ENCODE peak calls at places on chromosomes 1 and 21, in seven cellular contexts. A is A549, B is IMR-90, X is K562, U is HCT116, J is HepG2, M is H1. O is an unnamed sample.

GRCh38 chr1:178931843-178932551 is 61.1 kb upstream of the ANGPTL1 start:
- DNase-seq in M (no peak), A (no peak), B (peak), X (no peak), J (no peak), U (no peak), O (no peak)

GRCh38 chr1:173134029-173134428 is 73.1 kb downstream of the TNFSF4 start:
- DNase-seq in M (no peak), B (peak), A (no peak), J (no peak), X (no peak), U (no peak), O (no peak)

GRCh38 chr21:46411691-46412090 is 47.0 kb upstream of the DIP2A start:
- DNase-seq in X (no peak), B (no peak), A (no peak), J (no peak), U (no peak), M (no peak), O (no peak)

GRCh38 chr21:36203603-36203889 is 46.9 kb downstream of the DOP1B start:
- DNase-seq in B (peak), J (peak), U (peak), X (no peak), M (no peak), A (peak), O (peak)

GRCh38 chr1:7410156-7410555 is 360.9 kb upstream of the VAMP3 start:
- DNase-seq in J (no peak), A (no peak), M (peak), U (no peak), B (no peak), X (no peak), O (no peak)

GRCh38 chr1:12480748-12481362 is 137.2 kb downstream of the DHRS3 start:
- DNase-seq in U (peak), M (no peak), X (no peak), A (peak), J (no peak), B (peak), O (no peak)

GRCh38 chr1:13775916-13776315 is 75.9 kb downstream of the PRDM2 start:
- DNase-seq in J (no peak), A (no peak), X (no peak), U (no peak), M (no peak), B (no peak), O (no peak)

GRCh38 chr1:68051475-68051874 is 1.0 kb upstream of the DIRAS3 start:
- DNase-seq in J (no peak), A (no peak), M (peak), U (no peak), B (peak), X (no peak), O (peak)

GRCh38 chr21:15992171-15992570 is 262.4 kb downstream of the USP25 start:
- DNase-seq in X (no peak), J (no peak), A (no peak), M (no peak), U (no peak), B (peak), O (no peak)

GRCh38 chr1:2480236-2480985 is 4.3 kb downstream of the PLCH2 start:
- DNase-seq in B (no peak), X (no peak), U (no peak), M (no peak), J (no peak), A (no peak), O (peak)

GRCh38 chr1:222087207-222087920 is 345.5 kb upstream of the DUSP10 start:
- DNase-seq in M (no peak), B (no peak), X (no peak), J (no peak), U (no peak), A (no peak), O (no peak)

GRCh38 chr1:156646738-156647211 is 4.9 kb downstream of the BCAN start:
- DNase-seq in J (no peak), A (no peak), B (no peak), U (no peak), M (peak), X (no peak), O (no peak)

GRCh38 chr1:34851431-34852105 is 8.0 kb downstream of the SMIM12 start:
- DNase-seq in A (no peak), X (no peak), J (no peak), B (no peak), U (no peak), M (no peak), O (no peak)

GRCh38 chr1:180505732-180506335 is 3.5 kb upstream of the ACBD6 start:
- DNase-seq in M (no peak), U (peak), X (no peak), J (no peak), A (no peak), B (peak), O (no peak)

GRCh38 chr1:180178511-180179161 is 24.0 kb downstream of the QSOX1 start:
- DNase-seq in B (peak), X (peak), U (peak), M (peak), J (peak), A (peak), O (peak)

GRCh38 chr1:20486457-20487235 is 636 bp upstream of the CAMK2N1 start:
- DNase-seq in J (peak), M (peak), B (peak), X (peak), U (no peak), A (peak), O (peak)

GRCh38 chr1:2134604-2135307 is 59.8 kb downstream of the FAAP20 start:
- DNase-seq in X (no peak), A (no peak), J (peak), B (no peak), U (no peak), M (no peak), O (no peak)

GRCh38 chr1:100834779-100835645 is 59.6 kb downstream of the EXTL2 start:
- DNase-seq in J (peak), X (peak), A (peak), U (peak), M (no peak), B (peak), O (peak)

GRCh38 chr1:97630281-97630680 is 290.6 kb downstream of the DPYD start:
- DNase-seq in M (no peak), X (no peak), A (no peak), J (no peak), B (no peak), U (no peak), O (no peak)

GRCh38 chr1:24362982-24363614 is 43.9 kb downstream of the GRHL3 start:
- DNase-seq in U (peak), B (peak), X (no peak), M (no peak), J (no peak), A (no peak), O (no peak)

GRCh38 chr1:182143825-182144661 is 82.5 kb upstream of the ZNF648 start:
- DNase-seq in X (no peak), A (no peak), M (peak), J (no peak), U (no peak), B (peak), O (peak)

GRCh38 chr21:9753943-9754342 is 767.4 kb upstream of the TPTE start:
- DNase-seq in M (no peak), J (no peak), X (no peak), A (no peak), B (no peak), U (no peak), O (no peak)

GRCh38 chr21:46600978-46601377 is 3.9 kb downstream of the S100B start:
- DNase-seq in U (no peak), M (no peak), X (no peak), J (no peak), B (no peak), A (no peak), O (no peak)

GRCh38 chr1:1173793-1174415 is at the start of gene TTLL10:
- DNase-seq in B (no peak), M (peak), A (no peak), U (no peak), X (no peak), J (no peak), O (peak)

GRCh38 chr1:12511128-12511484 is 106.9 kb downstream of the DHRS3 start:
- DNase-seq in X (no peak), B (no peak), M (no peak), U (no peak), A (no peak), J (no peak), O (no peak)

GRCh38 chr1:23013657-23014056 is 2.0 kb downstream of the TEX46 start:
- DNase-seq in U (no peak), A (no peak), B (no peak), M (no peak), X (no peak), J (no peak), O (no peak)

GRCh38 chr1:182388392-182389134 is 3.0 kb downstream of the GLUL start:
- DNase-seq in X (no peak), A (no peak), B (no peak), J (no peak), U (no peak), M (no peak), O (no peak)

GRCh38 chr1:33056426-33056825 is 19.7 kb upstream of the AK2 start:
- DNase-seq in U (no peak), X (no peak), B (no peak), M (no peak), A (no peak), J (no peak), O (no peak)
- TF ChIP-seq RAD21 in U (no peak), X (no peak), B (no peak), M (no peak), A (no peak), J (no peak), O (no peak)

DNA sequence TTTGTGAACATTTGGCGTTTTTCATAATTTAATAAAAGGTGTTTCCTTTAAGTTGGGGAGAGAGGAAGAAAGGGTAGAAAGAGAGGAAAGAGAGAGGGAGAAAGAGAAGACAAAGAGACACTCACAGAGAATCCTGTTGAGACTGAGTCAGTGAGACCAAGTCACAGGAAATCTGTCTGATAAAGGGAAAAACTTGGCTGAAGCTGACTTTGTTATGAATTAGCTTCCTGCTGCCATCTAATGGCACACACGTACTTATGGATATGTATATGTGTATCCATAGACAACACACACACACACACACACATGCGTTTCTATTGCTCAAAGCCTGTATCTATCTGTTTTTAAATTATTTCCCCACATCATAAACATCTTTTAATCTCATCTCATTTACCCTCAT is 42.5 kb upstream of the DISC1 start:
- DNase-seq in X (no peak), U (peak), M (no peak), J (peak), B (peak), A (peak), O (peak)
- TF ChIP-seq RAD21 in X (peak), U (peak), M (no peak), J (peak), B (peak), A (peak), O (peak)

GRCh38 chr1:83849191-83850061 is 149.5 kb downstream of the TTLL7 start:
- DNase-seq in U (no peak), A (no peak), J (no peak), M (no peak), B (no peak), X (no peak), O (peak)
- TF ChIP-seq RAD21 in U (no peak), A (no peak), J (no peak), M (no peak), B (no peak), X (no peak), O (peak)

DNA sequence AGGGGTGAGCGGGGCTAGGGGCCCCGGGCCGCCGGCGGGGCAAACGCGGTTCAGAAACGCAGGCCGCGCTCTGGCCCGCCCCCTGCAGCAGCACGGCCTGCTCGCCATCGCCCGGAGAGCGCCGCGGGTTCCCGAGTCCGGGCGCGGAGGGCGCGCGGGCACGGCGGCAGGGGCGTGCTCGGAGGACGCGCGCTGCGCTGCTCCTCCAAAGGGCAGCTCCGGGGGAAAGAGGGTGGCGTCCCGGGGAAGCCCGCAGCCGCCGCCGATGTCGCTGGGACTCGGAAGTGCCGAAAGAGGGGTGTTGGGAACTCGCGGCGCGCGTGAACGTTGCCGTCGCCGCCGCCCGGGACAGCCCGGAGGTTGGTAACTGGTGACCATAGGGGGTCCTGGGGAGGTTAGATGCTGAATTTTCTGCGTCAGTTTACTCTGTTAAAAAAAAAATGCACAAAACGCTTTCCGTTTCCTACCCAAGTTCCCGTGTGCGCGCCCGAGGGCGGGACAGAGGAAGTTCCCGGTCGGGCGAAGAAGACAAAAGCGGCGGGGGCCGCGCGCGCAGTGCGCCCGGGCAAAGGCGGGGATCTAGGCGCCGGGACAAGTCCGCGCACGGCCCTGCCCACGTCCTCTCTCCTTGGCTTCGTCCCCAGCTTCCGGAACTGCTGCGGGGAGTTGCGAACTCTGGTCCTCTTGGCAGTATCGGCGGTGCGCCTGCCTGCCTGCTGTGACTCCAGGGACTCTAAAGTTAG is at the start of gene HHAT:
- DNase-seq in J (peak), U (peak), B (peak), A (peak), M (peak), X (peak), O (peak)
- TF ChIP-seq RAD21 in J (no peak), U (no peak), B (no peak), A (no peak), M (no peak), X (no peak), O (no peak)

GRCh38 chr21:45253180-45253579 is 34.5 kb downstream of the POFUT2 start:
- DNase-seq in B (peak), A (no peak), J (no peak), M (peak), X (no peak), U (no peak), O (no peak)
- TF ChIP-seq RAD21 in B (no peak), A (no peak), J (no peak), M (no peak), X (no peak), U (no peak), O (no peak)

DNA sequence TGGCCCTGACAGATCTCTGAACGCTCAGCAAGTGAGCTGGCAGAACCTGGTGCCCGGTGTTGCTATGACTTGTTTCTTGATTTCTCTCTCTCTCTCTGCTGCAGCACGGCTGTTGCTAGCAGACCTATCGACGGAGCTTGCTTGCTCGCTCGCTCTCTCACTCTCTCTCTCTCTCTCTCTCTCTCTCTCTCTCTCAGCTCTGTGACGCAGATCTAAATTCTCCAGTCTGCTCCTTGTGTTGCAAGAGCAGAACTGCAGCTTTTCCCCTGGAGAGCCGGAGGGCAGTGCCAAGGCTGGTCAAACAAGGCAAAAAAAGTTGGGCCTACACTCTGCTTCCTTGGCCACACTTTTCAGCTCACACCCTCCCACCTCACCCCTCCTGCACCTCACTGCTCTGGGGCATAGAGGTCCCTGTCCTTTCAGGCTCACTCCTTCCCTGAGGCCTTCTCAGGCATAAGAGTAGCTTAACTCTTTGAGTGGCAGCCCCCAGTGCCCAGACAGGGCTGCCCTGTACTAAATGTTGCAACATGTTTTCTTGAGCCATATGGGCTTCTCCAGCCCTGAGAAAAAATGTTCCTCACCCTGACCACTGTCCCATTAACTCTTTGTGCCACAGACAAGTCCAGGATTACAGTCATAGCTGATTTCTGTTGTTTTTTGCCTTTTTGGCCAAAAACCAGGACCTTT is 72.2 kb downstream of the CD46 start:
- DNase-seq in U (peak), B (peak), J (peak), A (peak), M (peak), X (no peak), O (peak)
- TF ChIP-seq RAD21 in U (no peak), B (peak), J (no peak), A (no peak), M (no peak), X (no peak), O (no peak)

GRCh38 chr21:45243603-45244002 is 44.1 kb downstream of the POFUT2 start:
- DNase-seq in A (no peak), U (no peak), M (no peak), J (no peak), B (no peak), X (no peak), O (no peak)

GRCh38 chr21:45246535-45247320 is 41.0 kb downstream of the POFUT2 start:
- DNase-seq in M (peak), J (no peak), A (no peak), X (no peak), U (no peak), B (no peak), O (no peak)

GRCh38 chr21:45248301-45248892 is 39.3 kb downstream of the POFUT2 start:
- DNase-seq in U (no peak), J (no peak), B (no peak), X (no peak), M (peak), A (no peak), O (no peak)

GRCh38 chr21:45244799-45245340 is 42.8 kb downstream of the POFUT2 start:
- DNase-seq in B (no peak), U (no peak), A (no peak), M (no peak), J (no peak), X (no peak), O (no peak)

GRCh38 chr21:45246014-45246413 is 41.7 kb downstream of the POFUT2 start:
- DNase-seq in J (no peak), M (no peak), X (no peak), B (no peak), U (no peak), A (no peak), O (no peak)
- TF ChIP-seq RAD21 in J (no peak), M (no peak), X (no peak), B (no peak), U (no peak), A (no peak), O (no peak)

GRCh38 chr1:94648225-94649007 is 106.9 kb upstream of the F3 start:
- DNase-seq in U (no peak), X (peak), M (peak), J (no peak), A (no peak), B (peak), O (no peak)
- TF ChIP-seq RAD21 in U (no peak), X (no peak), M (no peak), J (no peak), A (no peak), B (peak), O (no peak)